ENCODE peak calls at places on chromosomes 7 and 10, in six cellular contexts. H is IMR-90; I is left ventricle myocardium inferior; N is CD8-positive, alpha-beta T cell; G is ovary; X is testis. E is an unnamed sample.
A peak's percentile ranks its signal among the peaks of the same experiment; 100 is the strongest.

GRCh38 chr7:136386876-136387275 is 409.7 kb upstream of the MTPN start:
- DNase-seq in N (no peak), H (no peak), I (no peak), G (no peak), X (no peak), E (no peak)

GRCh38 chr10:97882142-97883091 is 32.8 kb downstream of the GOLGA7B start:
- DNase-seq in G (no peak), N (no peak), H (peak; percentile 51), X (no peak), I (no peak), E (no peak)

GRCh38 chr10:78321500-78321899 is 287.8 kb downstream of the RPS24 start:
- DNase-seq in N (no peak), X (no peak), G (no peak), I (no peak), H (no peak), E (no peak)

GRCh38 chr7:2596636-2597635 is 34.9 kb upstream of the TTYH3 start:
- DNase-seq in X (no peak), I (no peak), G (no peak), N (no peak), H (no peak), E (no peak)

GRCh38 chr10:86708068-86708782 is 39.9 kb downstream of the LDB3 start:
- DNase-seq in I (no peak), G (no peak), X (no peak), N (no peak), H (no peak), E (peak; percentile 60)

GRCh38 chr10:25682203-25682950 is 251.7 kb upstream of the MYO3A start:
- DNase-seq in N (no peak), X (peak; percentile 74), G (no peak), I (no peak), H (no peak), E (no peak)

GRCh38 chr10:67471022-67471421 is 225.0 kb downstream of the CTNNA3 start:
- DNase-seq in G (no peak), H (no peak), I (no peak), X (no peak), N (no peak), E (no peak)

GRCh38 chr7:753190-753589 is 26.1 kb upstream of the PRKAR1B start:
- DNase-seq in G (peak; percentile 6), I (no peak), N (no peak), X (no peak), H (no peak), E (peak; percentile 34)

GRCh38 chr7:151518105-151518780 is 1.5 kb downstream of the RHEB start:
- DNase-seq in I (peak; percentile 54), N (peak; percentile 55), X (peak; percentile 61), H (peak; percentile 48), G (peak; percentile 46), E (peak; percentile 67)

GRCh38 chr7:16066805-16067459 is 354.4 kb downstream of the CRPPA start:
- DNase-seq in G (no peak), N (no peak), X (no peak), I (no peak), H (no peak), E (no peak)

GRCh38 chr10:60662917-60663614 is 115.2 kb upstream of the CDK1 start:
- DNase-seq in N (no peak), H (peak; percentile 47), G (no peak), I (no peak), X (no peak), E (no peak)

GRCh38 chr10:42866115-42866995 is 83.8 kb downstream of the BMS1 start:
- DNase-seq in X (peak; percentile 87), I (peak; percentile 80), G (peak; percentile 62), N (peak; percentile 46), H (peak; percentile 64), E (peak; percentile 91)

GRCh38 chr10:103789771-103790201 is 65.6 kb downstream of the SH3PXD2A start:
- DNase-seq in I (peak; percentile 15), G (no peak), N (no peak), H (no peak), X (no peak), E (peak; percentile 40)

GRCh38 chr7:87328281-87328680 is 17.2 kb upstream of the CROT start:
- DNase-seq in G (no peak), H (peak; percentile 39), X (no peak), I (no peak), N (no peak), E (no peak)

GRCh38 chr10:87864497-87865059 is 1.2 kb downstream of the PTEN start:
- DNase-seq in G (no peak), X (no peak), I (no peak), N (no peak), H (no peak), E (no peak)

GRCh38 chr7:158343936-158344455 is 243.6 kb downstream of the PTPRN2 start:
- DNase-seq in G (no peak), H (no peak), X (peak; percentile 1), I (no peak), N (no peak), E (no peak)

GRCh38 chr7:28711096-28711495 is 247.0 kb downstream of the TRIL start:
- DNase-seq in H (no peak), N (no peak), I (no peak), G (no peak), X (no peak), E (no peak)

GRCh38 chr7:69739906-69740545 is 141.8 kb downstream of the AUTS2 start:
- DNase-seq in H (no peak), G (no peak), I (peak; percentile 46), X (peak; percentile 33), N (no peak), E (no peak)

GRCh38 chr10:21214329-21214728 is 311.2 kb downstream of the SKIDA1 start:
- DNase-seq in H (no peak), G (no peak), X (no peak), N (no peak), I (no peak), E (no peak)

GRCh38 chr10:13489035-13489434 is 39.8 kb downstream of the BEND7 start:
- DNase-seq in G (no peak), N (no peak), I (no peak), X (no peak), H (no peak), E (no peak)

GRCh38 chr10:11668847-11669610 is 57.6 kb upstream of the USP6NL start:
- DNase-seq in I (no peak), X (no peak), N (no peak), H (no peak), G (peak; percentile 62), E (no peak)

GRCh38 chr7:79406371-79406770 is 47.1 kb downstream of the MAGI2 start:
- DNase-seq in H (peak; percentile 35), N (no peak), G (no peak), X (no peak), I (no peak), E (no peak)

GRCh38 chr7:31814187-31814586 is 127.2 kb downstream of the PPP1R17 start:
- DNase-seq in X (peak; percentile 17), H (no peak), G (no peak), I (no peak), N (no peak), E (no peak)

GRCh38 chr10:118590334-118590733 is 5.1 kb downstream of the PRLHR start:
- DNase-seq in N (no peak), G (no peak), I (no peak), X (peak; percentile 91), H (no peak), E (peak; percentile 92)

GRCh38 chr7:47786557-47787248 is 161.6 kb downstream of the PKD1L1 start:
- DNase-seq in I (peak; percentile 20), N (no peak), G (peak; percentile 87), X (peak; percentile 42), H (peak; percentile 99), E (peak; percentile 67)
- H3K4me1 ChIP-seq in I (peaks cover 16% of the 10 kb centered on the region), N (no peaks in the 10 kb centered on the region), G (peaks cover 14% of the 10 kb centered on the region), X (peaks cover 31% of the 10 kb centered on the region), H (peaks cover 26% of the 10 kb centered on the region), E (no peaks in the 10 kb centered on the region)

GRCh38 chr10:131936756-131937155 is 35.9 kb downstream of the PPP2R2D start:
- DNase-seq in X (no peak), N (no peak), G (no peak), I (no peak), H (no peak), E (peak; percentile 39)
- H3K36me3 ChIP-seq in X (no peaks in the 10 kb centered on the region), N (peaks cover 19% of the 10 kb centered on the region), G (no peaks in the 10 kb centered on the region), I (peaks cover 59% of the 10 kb centered on the region), H (peaks cover 29% of the 10 kb centered on the region), E (peaks cover 69% of the 10 kb centered on the region)

GRCh38 chr10:132662186-132662920 is 123.6 kb downstream of the NKX6-2 start:
- DNase-seq in H (peak; percentile 12), G (no peak), I (no peak), N (no peak), X (no peak), E (no peak)

GRCh38 chr10:132664883-132665282 is 121.1 kb downstream of the NKX6-2 start:
- DNase-seq in I (no peak), H (no peak), G (no peak), N (no peak), X (no peak), E (no peak)

GRCh38 chr10:132665946-132666732 is 119.8 kb downstream of the NKX6-2 start:
- DNase-seq in H (peak; percentile 97), G (no peak), N (no peak), X (no peak), I (no peak), E (no peak)

GRCh38 chr10:132664407-132664806 is 121.5 kb downstream of the NKX6-2 start:
- DNase-seq in H (no peak), I (no peak), N (no peak), G (no peak), X (no peak), E (no peak)

GRCh38 chr10:132663666-132664365 is 122.1 kb downstream of the NKX6-2 start:
- DNase-seq in X (no peak), I (no peak), N (no peak), G (no peak), H (no peak), E (no peak)
- H3K4me1 ChIP-seq in X (no peaks in the 10 kb centered on the region), I (peaks cover 17% of the 10 kb centered on the region), N (no peaks in the 10 kb centered on the region), G (no peaks in the 10 kb centered on the region), H (peaks cover 19% of the 10 kb centered on the region), E (no peaks in the 10 kb centered on the region)

DNA sequence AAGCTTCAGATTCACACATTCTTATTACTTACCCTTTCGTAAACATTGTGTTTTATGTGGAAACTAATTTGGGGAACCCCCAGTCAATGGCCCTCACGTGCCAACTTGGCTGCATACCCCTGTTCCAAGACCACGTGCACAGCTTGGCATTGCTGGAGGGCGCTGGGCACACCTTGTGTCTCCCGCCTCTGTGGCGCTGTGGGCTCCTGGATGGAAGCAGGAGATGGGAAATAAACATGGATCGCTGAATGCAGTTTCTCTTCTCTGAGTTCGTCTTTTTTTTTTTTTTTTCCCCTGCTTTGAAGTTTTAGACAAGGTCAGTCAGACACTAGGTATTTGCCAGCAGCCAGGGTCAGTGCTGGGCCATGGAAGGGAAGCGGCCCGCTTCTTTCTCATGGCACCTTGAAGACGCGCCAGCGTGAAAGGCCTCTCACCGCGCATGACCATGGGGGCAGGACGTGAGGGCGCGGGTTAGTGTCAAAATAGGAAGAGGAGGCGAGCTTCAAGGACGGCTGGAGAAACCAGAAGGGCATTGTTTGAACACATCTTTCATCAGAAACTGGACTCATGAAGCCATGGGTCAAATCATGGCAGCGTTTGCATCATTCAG is 27.3 kb downstream of the BNIP3 start:
- DNase-seq in N (no peak), I (no peak), X (no peak), H (no peak), G (peak; percentile 41), E (peak; percentile 35)
- H3K36me3 ChIP-seq in N (peaks cover 29% of the 10 kb centered on the region), I (peaks cover 57% of the 10 kb centered on the region), X (no peaks in the 10 kb centered on the region), H (peaks cover 28% of the 10 kb centered on the region), G (no peaks in the 10 kb centered on the region), E (peaks cover 17% of the 10 kb centered on the region)

E was measured in pancreas.